ENCODE peak calls at places on chromosomes 13 and 19, in eight cellular contexts. N is ovary; Z is CD8-positive, alpha-beta memory T cell; D is heart left ventricle; L is HCT116; P is kidney epithelial cell; Q is lung; R is thyroid gland. H is an unnamed sample. For H3K27me3, the result is how much of the 10 kb centered on the place peaks cover.

GRCh38 chr19:7916908-7917291 is 2.3 kb downstream of the TGFBR3L start:
- DNase-seq in L (no peak), P (no peak), N (no peak), Z (no peak), D (no peak), Q (no peak), R (no peak), H (no peak)

GRCh38 chr19:49094505-49095482 is 9.5 kb downstream of the SNRNP70 start:
- DNase-seq in R (no peak), N (no peak), P (no peak), Q (no peak), D (peak), L (no peak), Z (no peak), H (no peak)

GRCh38 chr19:48558018-48558684 is 6.2 kb downstream of the SULT2B1 start:
- DNase-seq in Q (no peak), L (peak), N (no peak), Z (no peak), P (no peak), D (no peak), R (peak), H (no peak)

GRCh38 chr13:100266026-100266425 is 177.1 kb downstream of the PCCA start:
- DNase-seq in Z (no peak), D (no peak), R (no peak), L (no peak), Q (no peak), P (no peak), N (no peak), H (no peak)

GRCh38 chr13:40445557-40445990 is 220.9 kb downstream of the FOXO1 start:
- DNase-seq in P (peak), R (peak), L (no peak), D (peak), N (peak), Z (no peak), Q (no peak), H (no peak)

GRCh38 chr13:71864981-71865857 is 1.8 kb downstream of the DACH1 start:
- DNase-seq in Q (peak), P (no peak), D (peak), L (no peak), Z (no peak), N (no peak), R (no peak), H (no peak)

GRCh38 chr19:46413262-46414031 is at the start of gene CCDC8:
- DNase-seq in L (no peak), P (peak), Q (peak), Z (no peak), N (peak), R (peak), D (peak), H (peak)

GRCh38 chr13:102569488-102569887 is 27.3 kb upstream of the TPP2 start:
- DNase-seq in Z (no peak), R (no peak), P (no peak), L (no peak), D (no peak), Q (no peak), N (no peak), H (no peak)

GRCh38 chr19:12205296-12205695 is 42.4 kb downstream of the ZNF136 start:
- DNase-seq in Q (no peak), Z (no peak), N (no peak), D (no peak), R (no peak), L (no peak), P (no peak), H (no peak)

GRCh38 chr19:12202250-12202649 is 39.4 kb downstream of the ZNF136 start:
- DNase-seq in D (peak), Q (no peak), P (no peak), Z (peak), L (no peak), N (no peak), R (peak), H (no peak)

GRCh38 chr19:12208221-12208620 is 45.3 kb downstream of the ZNF136 start:
- DNase-seq in R (no peak), P (no peak), N (no peak), Q (no peak), L (no peak), D (no peak), Z (no peak), H (no peak)
- H3K4me3 ChIP-seq in R (no peak), P (no peak), N (no peak), Q (no peak), L (no peak), D (no peak), Z (no peak), H (no peak)

GRCh38 chr13:35733832-35734231 is 257.3 kb upstream of the MAB21L1 start:
- DNase-seq in D (no peak), Z (no peak), N (no peak), P (no peak), L (no peak), Q (no peak), R (no peak), H (no peak)

GRCh38 chr13:35727881-35728280 is 251.4 kb upstream of the MAB21L1 start:
- DNase-seq in Z (no peak), N (no peak), L (no peak), P (no peak), Q (no peak), D (no peak), R (no peak), H (no peak)

GRCh38 chr13:35729926-35730627 is 253.6 kb upstream of the MAB21L1 start:
- DNase-seq in L (no peak), P (no peak), D (peak), Q (no peak), N (no peak), Z (no peak), R (peak), H (no peak)

GRCh38 chr13:35732565-35732964 is 256.1 kb upstream of the MAB21L1 start:
- DNase-seq in P (no peak), N (no peak), L (no peak), Z (no peak), Q (no peak), D (peak), R (peak), H (no peak)

DNA sequence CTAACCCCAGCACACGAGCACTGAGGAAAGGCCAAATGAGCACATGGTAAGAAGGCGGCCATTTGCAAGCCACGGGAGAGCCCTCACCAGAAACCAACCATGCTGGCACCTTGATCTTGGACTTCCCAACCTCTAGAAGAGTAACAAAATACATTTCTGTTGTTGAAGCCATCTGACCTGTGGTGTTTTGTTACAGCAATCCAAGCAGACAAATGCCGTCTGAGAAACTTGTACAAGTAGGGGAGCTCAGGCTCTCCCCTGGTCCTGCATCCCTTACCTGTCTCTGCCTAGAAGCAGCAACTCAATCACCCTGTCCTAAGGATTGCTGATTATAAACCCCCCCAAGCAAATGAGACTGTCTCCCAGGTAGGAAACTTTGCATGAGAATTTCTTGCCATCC is 255.0 kb upstream of the MAB21L1 start:
- DNase-seq in D (no peak), N (no peak), Z (no peak), Q (no peak), L (no peak), P (no peak), R (no peak), H (no peak)
- H3K27me3 ChIP-seq in D (under half), N (under half), Z (under half), Q (under half), L (under half), P (under half), R (under half), H (under half)

GRCh38 chr19:14056069-14056666 is 5.7 kb downstream of the PALM3 start:
- DNase-seq in P (no peak), N (no peak), R (no peak), Q (no peak), D (no peak), Z (no peak), L (no peak), H (no peak)

GRCh38 chr19:14059093-14059480 is 2.8 kb downstream of the PALM3 start:
- DNase-seq in R (no peak), L (no peak), D (no peak), Z (peak), P (no peak), Q (no peak), N (no peak), H (no peak)

GRCh38 chr19:14059652-14060155 is 2.2 kb downstream of the PALM3 start:
- DNase-seq in N (no peak), Z (no peak), D (no peak), Q (no peak), R (no peak), P (no peak), L (no peak), H (no peak)

GRCh38 chr19:14056741-14057356 is 5.0 kb downstream of the PALM3 start:
- DNase-seq in L (no peak), Z (no peak), P (no peak), D (no peak), Q (no peak), N (no peak), R (no peak), H (no peak)

GRCh38 chr19:14058182-14059092 is 3.4 kb downstream of the PALM3 start:
- DNase-seq in P (no peak), D (no peak), Q (no peak), L (no peak), Z (no peak), N (no peak), R (no peak), H (no peak)
- H3K4me3 ChIP-seq in P (no peak), D (no peak), Q (no peak), L (peak), Z (no peak), N (no peak), R (no peak), H (peak)

GRCh38 chr13:27929868-27930267 is 10.1 kb downstream of the PDX1 start:
- DNase-seq in N (no peak), Z (no peak), P (no peak), L (no peak), Q (no peak), R (no peak), D (no peak), H (no peak)
- H3K27me3 ChIP-seq in N (under half), Z (under half), P (half or more), L (under half), Q (under half), R (under half), D (half or more), H (half or more)